ENCODE peak calls at places on chromosomes 6 and 20, in five cellular contexts. M is AG04449, N is suprapubic skin, L is AG09309, O is PC-3. X is an unnamed sample.

GRCh38 chr6:148524976-148525375 is 182.3 kb downstream of the SASH1 start:
- DNase-seq in N (no peak), L (no peak), O (peak), M (no peak), X (no peak)

GRCh38 chr20:22511943-22512910 is 72.1 kb downstream of the FOXA2 start:
- DNase-seq in M (no peak), L (no peak), N (no peak), O (peak), X (no peak)

GRCh38 chr6:130041594-130041993 is 23.2 kb downstream of the L3MBTL3 start:
- DNase-seq in N (no peak), L (no peak), O (no peak), M (no peak), X (no peak)

GRCh38 chr6:84512396-84512795 is 252.0 kb downstream of the TBX18 start:
- DNase-seq in O (no peak), M (peak), L (no peak), N (no peak), X (no peak)

GRCh38 chr20:24341781-24342180 is 127.6 kb upstream of the SYNDIG1 start:
- DNase-seq in O (no peak), L (no peak), M (no peak), N (no peak), X (no peak)

GRCh38 chr6:36444470-36444869 is 1.7 kb downstream of the KCTD20 start:
- DNase-seq in M (no peak), L (peak), N (no peak), O (no peak), X (no peak)

GRCh38 chr6:157644043-157644810 is 178.8 kb upstream of the SNX9 start:
- DNase-seq in M (no peak), N (peak), L (peak), O (peak), X (no peak)

GRCh38 chr20:11001767-11002540 is 328.2 kb upstream of the JAG1 start:
- DNase-seq in N (no peak), L (no peak), M (no peak), O (peak), X (no peak)

GRCh38 chr6:121382467-121383121 is 48.3 kb upstream of the TBC1D32 start:
- DNase-seq in M (no peak), O (peak), L (no peak), N (no peak), X (no peak)

GRCh38 chr6:112298021-112298745 is 43.8 kb upstream of the LAMA4 start:
- DNase-seq in N (no peak), O (peak), L (peak), M (peak), X (no peak)

GRCh38 chr6:50699086-50699886 is 14.0 kb upstream of the TFAP2D start:
- DNase-seq in N (no peak), M (no peak), L (no peak), O (no peak), X (no peak)

GRCh38 chr6:44131880-44132279 is 4.5 kb downstream of the TMEM63B start:
- DNase-seq in M (no peak), O (no peak), L (no peak), N (no peak), X (no peak)

GRCh38 chr6:38673397-38674165 is 29.4 kb downstream of the GLO1 start:
- DNase-seq in M (no peak), N (no peak), O (peak), L (no peak), X (no peak)

GRCh38 chr20:50513169-50514034 is 3.2 kb downstream of the PTPN1 start:
- DNase-seq in L (no peak), N (no peak), M (no peak), O (peak), X (peak)

GRCh38 chr6:163533443-163533842 is 118.9 kb downstream of the QKI start:
- DNase-seq in M (peak), L (peak), O (peak), N (no peak), X (no peak)

GRCh38 chr6:24961852-24962251 is 26.1 kb upstream of the RIPOR2 start:
- DNase-seq in N (no peak), M (no peak), L (no peak), O (no peak), X (no peak)

GRCh38 chr6:169885131-169885530 is 133.7 kb downstream of the ERMARD start:
- DNase-seq in M (no peak), O (no peak), N (no peak), L (no peak), X (no peak)

GRCh38 chr20:6739406-6739805 is 28.1 kb upstream of the BMP2 start:
- DNase-seq in M (no peak), O (no peak), N (no peak), L (no peak), X (no peak)

GRCh38 chr6:45663181-45664180 is 285.7 kb upstream of the SUPT3H start:
- DNase-seq in O (no peak), L (no peak), M (no peak), N (no peak), X (no peak)

GRCh38 chr6:137487947-137488735 is 6.1 kb downstream of the OLIG3 start:
- DNase-seq in N (no peak), O (no peak), M (no peak), L (no peak), X (no peak)

GRCh38 chr20:46959821-46960220 is 65.2 kb downstream of the EYA2 start:
- DNase-seq in M (no peak), L (no peak), O (no peak), N (no peak), X (no peak)

GRCh38 chr6:5094327-5094726 is 9.2 kb downstream of the PPP1R3G start:
- DNase-seq in N (no peak), L (peak), O (peak), M (peak), X (no peak)

GRCh38 chr6:135675862-135676261 is 175.6 kb upstream of the PDE7B start:
- DNase-seq in M (no peak), L (no peak), O (peak), N (no peak), X (peak)

GRCh38 chr20:50333856-50334255 is 143.2 kb downstream of the CEBPB start:
- DNase-seq in M (peak), N (no peak), O (peak), L (peak), X (no peak)

GRCh38 chr20:46731770-46732169 is 22.3 kb downstream of the SLC2A10 start:
- DNase-seq in O (no peak), L (no peak), N (no peak), M (no peak), X (no peak)

GRCh38 chr6:163383912-163384311 is 30.6 kb upstream of the QKI start:
- DNase-seq in M (no peak), N (no peak), L (no peak), O (peak), X (no peak)

GRCh38 chr6:47631248-47632196 is 66.9 kb upstream of the ADGRF4 start:
- DNase-seq in L (no peak), M (no peak), O (peak), N (no peak), X (peak)

GRCh38 chr6:89596484-89596883 is 42.1 kb downstream of the LYRM2 start:
- DNase-seq in O (peak), N (no peak), L (no peak), M (no peak), X (no peak)

GRCh38 chr20:36606171-36607116 is 865 bp downstream of the RAB5IF start:
- DNase-seq in M (no peak), L (no peak), O (peak), N (peak), X (peak)

GRCh38 chr6:169253341-169253740 is 305 bp downstream of the THBS2 start:
- DNase-seq in N (peak), M (no peak), O (no peak), L (no peak), X (peak)

GRCh38 chr6:105302617-105303128 is 100.2 kb downstream of the PREP start:
- DNase-seq in L (no peak), O (peak), N (no peak), M (no peak), X (no peak)

GRCh38 chr6:151391471-151392428 is at the start of gene ZBTB2:
- DNase-seq in M (no peak), O (peak), L (no peak), N (peak), X (peak)

GRCh38 chr6:77313595-77313994 is 149.7 kb downstream of the HTR1B start:
- DNase-seq in N (no peak), O (no peak), L (no peak), M (no peak), X (no peak)

GRCh38 chr6:29792123-29793035 is 35.2 kb upstream of the HLA-G start:
- DNase-seq in N (peak), M (no peak), O (peak), L (no peak), X (no peak)
- H3K4me3 ChIP-seq in N (peak), M (peak), O (peak), L (peak), X (peak)

DNA sequence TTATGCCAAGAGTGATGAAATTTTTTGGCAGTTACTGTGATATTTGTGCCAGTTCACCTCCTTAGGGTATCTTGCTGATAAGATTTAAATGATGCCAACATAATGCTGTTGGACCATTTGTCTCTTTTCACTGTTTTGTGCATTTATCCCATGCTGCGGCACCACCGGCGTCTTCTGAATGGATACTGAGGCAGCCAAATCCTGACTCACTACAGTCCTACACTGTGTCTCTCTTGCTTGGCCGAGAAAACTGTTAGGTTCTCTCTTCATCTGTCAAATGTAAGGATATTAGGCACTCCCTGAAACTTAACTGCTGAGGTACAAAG is 44.4 kb upstream of the DSE start:
- DNase-seq in L (no peak), O (no peak), N (no peak), M (no peak), X (no peak)
- H3K4me3 ChIP-seq in L (no peak), O (no peak), N (no peak), M (no peak), X (no peak)

GRCh38 chr20:63408684-63409046 is 47.5 kb upstream of the CHRNA4 start:
- DNase-seq in L (no peak), M (no peak), N (no peak), O (no peak), X (no peak)

GRCh38 chr20:63411151-63411897 is 50.2 kb upstream of the CHRNA4 start:
- DNase-seq in N (no peak), L (no peak), O (no peak), M (no peak), X (no peak)

GRCh38 chr20:63409066-63409833 is 48.1 kb upstream of the CHRNA4 start:
- DNase-seq in O (no peak), L (no peak), N (no peak), M (no peak), X (no peak)

GRCh38 chr20:63407928-63408683 is 47.0 kb upstream of the CHRNA4 start:
- DNase-seq in O (no peak), N (no peak), M (no peak), L (no peak), X (no peak)

GRCh38 chr20:63409834-63410435 is 48.8 kb upstream of the CHRNA4 start:
- DNase-seq in L (no peak), M (no peak), O (no peak), N (no peak), X (no peak)
- H3K4me3 ChIP-seq in L (no peak), M (no peak), O (no peak), N (no peak), X (no peak)

DNA sequence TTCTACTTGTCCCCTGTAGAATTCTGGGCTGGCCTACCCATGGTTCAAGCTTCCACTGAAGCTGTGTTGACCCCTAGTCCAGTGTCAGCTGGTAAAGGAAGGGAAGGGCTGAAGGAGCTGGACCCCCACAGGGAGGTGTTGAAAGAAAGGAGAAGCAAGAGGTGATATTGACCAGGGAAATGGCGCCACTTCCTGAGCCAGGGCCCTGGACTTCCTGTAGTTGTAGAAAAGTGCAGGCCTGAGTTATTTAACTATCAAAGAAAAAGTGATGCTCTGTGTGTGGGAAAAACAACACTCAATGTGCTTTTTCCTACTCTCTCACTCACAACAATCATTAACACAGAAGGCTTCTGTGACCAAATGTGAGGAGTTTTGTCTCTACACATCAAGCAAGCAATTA is 60.0 kb upstream of the IER3 start:
- DNase-seq in O (no peak), L (no peak), N (no peak), M (no peak), X (no peak)
- H3K4me3 ChIP-seq in O (no peak), L (no peak), N (no peak), M (no peak), X (no peak)

GRCh38 chr6:33034554-33034953 is 25.2 kb upstream of the HLA-DOA start:
- DNase-seq in O (no peak), L (no peak), N (no peak), M (no peak), X (no peak)

GRCh38 chr6:33029297-33030184 is 20.1 kb upstream of the HLA-DOA start:
- DNase-seq in M (no peak), O (no peak), L (no peak), N (no peak), X (no peak)

GRCh38 chr6:33028220-33028849 is 18.9 kb upstream of the HLA-DOA start:
- DNase-seq in O (no peak), M (no peak), L (no peak), N (no peak), X (no peak)

DNA sequence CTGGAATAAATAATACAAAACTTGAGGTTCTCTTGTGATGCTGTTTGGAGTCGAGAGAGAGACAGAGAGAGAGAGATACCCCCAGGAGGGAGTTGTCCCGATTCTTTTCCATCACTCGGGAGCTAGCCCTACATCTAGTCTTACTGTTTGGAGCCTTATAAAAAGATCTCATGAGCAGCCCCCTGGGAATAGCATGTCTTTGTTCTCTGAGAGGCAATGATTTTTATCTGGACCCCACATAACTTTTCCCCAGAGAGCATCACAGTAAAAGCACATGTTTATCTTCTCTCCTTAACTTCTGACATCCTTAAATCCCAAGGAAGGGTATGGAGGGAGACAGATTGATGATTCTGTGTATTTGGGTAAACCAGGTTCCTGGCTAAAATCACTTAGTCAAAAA is 20.9 kb upstream of the HLA-DOA start:
- DNase-seq in O (no peak), M (no peak), L (no peak), N (no peak), X (no peak)
- H3K4me3 ChIP-seq in O (no peak), M (no peak), L (no peak), N (no peak), X (no peak)

DNA sequence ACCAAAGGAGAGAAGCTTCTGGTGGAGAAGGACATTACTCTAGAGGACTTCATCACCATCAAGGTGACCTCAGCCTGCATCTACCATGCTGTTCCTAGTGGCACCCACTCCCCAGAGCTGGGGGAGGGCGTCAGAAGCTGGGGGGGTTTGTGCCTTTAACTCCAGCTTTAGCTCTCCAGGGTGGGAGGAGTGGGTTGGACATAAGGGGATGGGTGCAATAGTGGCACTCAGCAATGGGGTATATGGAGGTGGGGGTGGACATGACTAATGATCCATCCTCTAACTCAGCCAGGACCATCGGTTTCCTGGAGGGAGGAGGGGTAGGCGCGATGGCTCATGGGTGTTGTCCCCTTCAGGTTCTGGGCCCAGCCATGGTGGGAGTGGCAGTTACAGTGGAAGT is 40.1 kb downstream of the SNRPB start:
- DNase-seq in O (no peak), L (no peak), M (no peak), N (no peak), X (no peak)
- H3K4me3 ChIP-seq in O (no peak), L (no peak), M (no peak), N (no peak), X (no peak)

DNA sequence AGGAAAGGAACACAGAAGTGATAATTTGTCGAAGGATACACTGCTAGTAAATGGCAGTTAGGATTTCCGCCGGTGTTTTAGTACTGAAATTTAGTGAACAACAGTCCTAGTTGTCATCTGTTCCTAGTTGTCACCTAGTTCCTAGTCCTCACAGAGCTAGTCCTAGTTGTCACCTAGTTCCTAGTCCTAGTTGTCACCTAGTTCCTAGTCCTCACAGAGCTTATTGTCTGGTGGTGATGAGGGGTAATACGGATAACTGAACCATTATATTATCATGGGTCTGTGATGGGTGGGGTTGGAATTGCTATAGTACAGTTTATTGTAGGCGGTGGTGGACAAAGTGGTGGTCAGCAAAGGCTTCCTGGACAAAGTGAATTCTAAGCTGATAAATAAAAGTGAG is 1.8 kb downstream of the SNRNP48 start:
- DNase-seq in O (no peak), L (no peak), N (no peak), M (no peak), X (no peak)
- H3K4me3 ChIP-seq in O (peak), L (no peak), N (no peak), M (no peak), X (peak)

GRCh38 chr6:20318851-20319387 is 82.8 kb upstream of the E2F3 start:
- DNase-seq in O (no peak), N (no peak), M (no peak), L (no peak), X (no peak)
- H3K4me3 ChIP-seq in O (no peak), N (no peak), M (no peak), L (no peak), X (no peak)

GRCh38 chr20:31606678-31606927 is 1.5 kb downstream of the ID1 start:
- DNase-seq in N (no peak), O (no peak), M (no peak), L (no peak), X (no peak)

GRCh38 chr20:31605902-31606677 is 1.0 kb downstream of the ID1 start:
- DNase-seq in M (no peak), L (no peak), O (peak), N (no peak), X (peak)

GRCh38 chr20:31607640-31608255 is 2.7 kb downstream of the ID1 start:
- DNase-seq in M (no peak), N (no peak), L (no peak), O (peak), X (no peak)

GRCh38 chr20:31606928-31607639 is 2.0 kb downstream of the ID1 start:
- DNase-seq in L (no peak), N (no peak), M (no peak), O (peak), X (peak)

DNA sequence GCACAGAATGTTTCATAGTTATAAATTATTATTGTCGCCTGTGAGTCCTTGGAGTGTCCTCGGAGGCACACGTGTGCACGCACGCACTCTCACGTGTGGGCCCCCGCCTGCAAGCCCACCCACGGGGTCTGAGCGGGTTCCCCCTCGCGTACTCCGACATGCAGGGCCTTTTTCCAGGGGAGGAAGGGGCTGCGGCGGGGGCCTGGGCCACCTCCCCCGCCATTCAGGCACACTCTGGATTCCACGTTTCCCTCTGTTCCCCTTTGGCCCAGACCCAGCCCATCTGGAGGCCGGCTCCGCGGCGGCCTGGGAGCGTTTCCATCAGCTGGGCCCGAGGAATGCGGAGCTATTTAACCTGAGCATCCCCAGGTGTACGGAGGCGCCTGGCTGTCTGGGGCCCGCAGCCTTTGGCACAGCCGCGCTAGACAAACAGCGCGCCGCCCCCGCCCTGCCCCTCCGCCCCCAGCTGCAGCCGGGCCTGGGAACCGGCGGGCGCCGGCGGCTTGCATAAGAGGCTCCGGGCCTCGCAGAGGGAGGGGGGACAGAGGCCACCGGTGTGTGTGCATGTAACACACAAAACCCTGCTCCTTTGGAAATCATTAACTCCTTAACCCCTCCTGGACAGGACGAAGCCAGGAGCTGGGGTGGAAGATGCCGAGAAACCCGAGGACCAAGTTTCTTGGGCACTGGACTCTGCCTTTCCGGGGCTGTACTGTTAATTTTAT is 3.3 kb downstream of the ID1 start:
- DNase-seq in O (peak), L (no peak), M (no peak), N (peak), X (peak)
- H3K4me3 ChIP-seq in O (peak), L (peak), M (no peak), N (peak), X (peak)

X was measured in HAP-1.